ENCODE peak calls at places on chromosomes 13 and 19, in nine cellular contexts. One of them, this sample, is unnamed.

GRCh38 chr19:38741670-38742069 is 2.6 kb downstream of the CAPN12 start:
- DNase-seq in B cell: no peak
- DNase-seq in ELR: no peak
- DNase-seq in smooth muscle cell of the brain vasculature: no peak
- DNase-seq in activated CD8-positive, alpha-beta memory T cell treated with anti-CD3 and anti-CD28 coated beads for 1 hour: no peak
- DNase-seq in stimulated activated CD4-positive, alpha-beta T cell treated with anti-CD3 and anti-CD28 coated beads, Interleukin-4, amount 100 ng/mL, for 4 hours: no peak
- DNase-seq in T-helper 17 cell: no peak
- DNase-seq in Peyer's patch: no peak
- DNase-seq in left cardiac atrium: no peak
- DNase-seq in this sample: no peak

GRCh38 chr13:25876256-25876655 is 175.6 kb downstream of the SHISA2 start:
- DNase-seq in B cell: no peak
- DNase-seq in ELR: no peak
- DNase-seq in smooth muscle cell of the brain vasculature: no peak
- DNase-seq in activated CD8-positive, alpha-beta memory T cell treated with anti-CD3 and anti-CD28 coated beads for 1 hour: no peak
- DNase-seq in stimulated activated CD4-positive, alpha-beta T cell treated with anti-CD3 and anti-CD28 coated beads, Interleukin-4, amount 100 ng/mL, for 4 hours: no peak
- DNase-seq in T-helper 17 cell: no peak
- DNase-seq in Peyer's patch: no peak
- DNase-seq in left cardiac atrium: no peak
- DNase-seq in this sample: no peak

GRCh38 chr13:79392882-79393563 is 13.0 kb downstream of the RBM26 start:
- DNase-seq in B cell: no peak
- DNase-seq in ELR: peak
- DNase-seq in smooth muscle cell of the brain vasculature: no peak
- DNase-seq in activated CD8-positive, alpha-beta memory T cell treated with anti-CD3 and anti-CD28 coated beads for 1 hour: no peak
- DNase-seq in stimulated activated CD4-positive, alpha-beta T cell treated with anti-CD3 and anti-CD28 coated beads, Interleukin-4, amount 100 ng/mL, for 4 hours: no peak
- DNase-seq in T-helper 17 cell: no peak
- DNase-seq in Peyer's patch: no peak
- DNase-seq in left cardiac atrium: no peak
- DNase-seq in this sample: no peak

GRCh38 chr13:27667946-27668345 is 46.3 kb downstream of the POLR1D start:
- DNase-seq in B cell: no peak
- DNase-seq in ELR: no peak
- DNase-seq in smooth muscle cell of the brain vasculature: no peak
- DNase-seq in activated CD8-positive, alpha-beta memory T cell treated with anti-CD3 and anti-CD28 coated beads for 1 hour: no peak
- DNase-seq in stimulated activated CD4-positive, alpha-beta T cell treated with anti-CD3 and anti-CD28 coated beads, Interleukin-4, amount 100 ng/mL, for 4 hours: no peak
- DNase-seq in T-helper 17 cell: no peak
- DNase-seq in Peyer's patch: no peak
- DNase-seq in left cardiac atrium: peak
- DNase-seq in this sample: no peak

GRCh38 chr13:42170029-42170428 is 101.9 kb upstream of the AKAP11 start:
- DNase-seq in B cell: no peak
- DNase-seq in ELR: no peak
- DNase-seq in smooth muscle cell of the brain vasculature: no peak
- DNase-seq in activated CD8-positive, alpha-beta memory T cell treated with anti-CD3 and anti-CD28 coated beads for 1 hour: no peak
- DNase-seq in stimulated activated CD4-positive, alpha-beta T cell treated with anti-CD3 and anti-CD28 coated beads, Interleukin-4, amount 100 ng/mL, for 4 hours: no peak
- DNase-seq in T-helper 17 cell: no peak
- DNase-seq in Peyer's patch: no peak
- DNase-seq in left cardiac atrium: no peak
- DNase-seq in this sample: no peak

GRCh38 chr13:49859568-49859967 is 67.1 kb upstream of the KPNA3 start:
- DNase-seq in B cell: no peak
- DNase-seq in ELR: peak
- DNase-seq in smooth muscle cell of the brain vasculature: no peak
- DNase-seq in activated CD8-positive, alpha-beta memory T cell treated with anti-CD3 and anti-CD28 coated beads for 1 hour: no peak
- DNase-seq in stimulated activated CD4-positive, alpha-beta T cell treated with anti-CD3 and anti-CD28 coated beads, Interleukin-4, amount 100 ng/mL, for 4 hours: no peak
- DNase-seq in T-helper 17 cell: no peak
- DNase-seq in Peyer's patch: no peak
- DNase-seq in left cardiac atrium: no peak
- DNase-seq in this sample: no peak

GRCh38 chr13:68050746-68051145 is 820.6 kb upstream of the PCDH9 start:
- DNase-seq in B cell: no peak
- DNase-seq in ELR: no peak
- DNase-seq in smooth muscle cell of the brain vasculature: no peak
- DNase-seq in activated CD8-positive, alpha-beta memory T cell treated with anti-CD3 and anti-CD28 coated beads for 1 hour: no peak
- DNase-seq in stimulated activated CD4-positive, alpha-beta T cell treated with anti-CD3 and anti-CD28 coated beads, Interleukin-4, amount 100 ng/mL, for 4 hours: no peak
- DNase-seq in T-helper 17 cell: no peak
- DNase-seq in Peyer's patch: no peak
- DNase-seq in left cardiac atrium: no peak
- DNase-seq in this sample: no peak

GRCh38 chr13:111346281-111346680 is 25.8 kb downstream of the TEX29 start:
- DNase-seq in B cell: no peak
- DNase-seq in ELR: no peak
- DNase-seq in smooth muscle cell of the brain vasculature: no peak
- DNase-seq in activated CD8-positive, alpha-beta memory T cell treated with anti-CD3 and anti-CD28 coated beads for 1 hour: no peak
- DNase-seq in stimulated activated CD4-positive, alpha-beta T cell treated with anti-CD3 and anti-CD28 coated beads, Interleukin-4, amount 100 ng/mL, for 4 hours: no peak
- DNase-seq in T-helper 17 cell: no peak
- DNase-seq in Peyer's patch: no peak
- DNase-seq in left cardiac atrium: no peak
- DNase-seq in this sample: no peak